ENCODE peak calls at places on chromosomes 4 and X, in six cellular contexts. I is upper lobe of right lung; G is right lobe of liver; M is RCC 7860; V is posterior cingulate gyrus; Z is activated T-cell treated with anti-CD3 and anti-CD28 coated beads, Interleukin-2, amount 50 U/mL, for 48 hours. T is an unnamed sample.

GRCh38 chr4:159283697-159284492 is 181.0 kb downstream of the RAPGEF2 start:
- DNase-seq in I (no peak), V (no peak), G (no peak), Z (no peak), M (peak), T (no peak)

GRCh38 chr4:123787710-123788109 is 391.1 kb downstream of the SPRY1 start:
- DNase-seq in Z (no peak), I (no peak), M (no peak), V (no peak), G (no peak), T (no peak)

GRCh38 chr4:79439489-79439888 is 31.5 kb upstream of the GK2 start:
- DNase-seq in M (no peak), V (no peak), Z (no peak), I (no peak), G (no peak), T (no peak)

GRCh38 chr4:6892190-6892908 is 17.3 kb upstream of the TBC1D14 start:
- DNase-seq in M (peak), Z (peak), G (peak), V (peak), I (peak), T (no peak)

GRCh38 chr4:177737387-177737965 is 295.2 kb upstream of the AGA start:
- DNase-seq in G (no peak), Z (no peak), I (no peak), V (no peak), M (peak), T (no peak)

GRCh38 chrX:68932611-68933010 is 103.8 kb downstream of the EFNB1 start:
- DNase-seq in Z (no peak), G (no peak), I (no peak), M (no peak), V (no peak), T (no peak)

GRCh38 chrX:69028006-69028760 is 137.1 kb downstream of the PJA1 start:
- DNase-seq in Z (no peak), G (no peak), M (no peak), I (no peak), V (no peak), T (no peak)

GRCh38 chr4:26141916-26142638 is 178.7 kb upstream of the RBPJ start:
- DNase-seq in V (no peak), Z (no peak), I (no peak), M (no peak), G (no peak), T (no peak)

GRCh38 chr4:81412941-81413488 is 58.7 kb downstream of the RASGEF1B start:
- DNase-seq in V (no peak), I (no peak), M (no peak), Z (no peak), G (no peak), T (no peak)

T was measured in GM12892.